ENCODE peak calls at places on chromosomes 6 and 20, in six cellular contexts. One of them, this sample, is unnamed.

GRCh38 chr6:159093608-159094443 is 49.0 kb upstream of the TAGAP start:
- DNase-seq in A549: no peak
- DNase-seq in left ventricle myocardium inferior: no peak
- DNase-seq in right atrium auricular region: no peak
- DNase-seq in CD8-positive, alpha-beta T cell: no peak
- DNase-seq in fibroblast of lung: no peak
- DNase-seq in this sample: no peak

GRCh38 chr6:144460224-144461095 is 175.3 kb downstream of the UTRN start:
- DNase-seq in CD8-positive, alpha-beta T cell: no peak
- DNase-seq in right atrium auricular region: no peak
- DNase-seq in left ventricle myocardium inferior: no peak
- DNase-seq in A549: no peak
- DNase-seq in fibroblast of lung: no peak
- DNase-seq in this sample: no peak

GRCh38 chr6:167826230-167827061 is at the start of gene AFDN:
- DNase-seq in A549: peak
- DNase-seq in left ventricle myocardium inferior: peak
- DNase-seq in fibroblast of lung: peak
- DNase-seq in CD8-positive, alpha-beta T cell: peak
- DNase-seq in right atrium auricular region: peak
- DNase-seq in this sample: no peak

GRCh38 chr6:89411269-89412070 is 603 bp downstream of the RRAGD start:
- DNase-seq in left ventricle myocardium inferior: peak
- DNase-seq in CD8-positive, alpha-beta T cell: peak
- DNase-seq in fibroblast of lung: no peak
- DNase-seq in A549: no peak
- DNase-seq in right atrium auricular region: no peak
- DNase-seq in this sample: no peak

GRCh38 chr6:118918326-118918725 is 16.6 kb downstream of the MCM9 start:
- DNase-seq in CD8-positive, alpha-beta T cell: no peak
- DNase-seq in A549: no peak
- DNase-seq in fibroblast of lung: peak
- DNase-seq in right atrium auricular region: no peak
- DNase-seq in left ventricle myocardium inferior: no peak
- DNase-seq in this sample: no peak

GRCh38 chr6:148934534-148934933 is 187.7 kb downstream of the UST start:
- DNase-seq in CD8-positive, alpha-beta T cell: no peak
- DNase-seq in left ventricle myocardium inferior: peak
- DNase-seq in fibroblast of lung: peak
- DNase-seq in A549: no peak
- DNase-seq in right atrium auricular region: peak
- DNase-seq in this sample: no peak

GRCh38 chr6:43689421-43689820 is 1.8 kb upstream of the MRPS18A start:
- DNase-seq in CD8-positive, alpha-beta T cell: no peak
- DNase-seq in fibroblast of lung: no peak
- DNase-seq in right atrium auricular region: no peak
- DNase-seq in left ventricle myocardium inferior: no peak
- DNase-seq in A549: no peak
- DNase-seq in this sample: no peak

GRCh38 chr6:3566812-3567211 is 110.0 kb upstream of the SLC22A23 start:
- DNase-seq in A549: no peak
- DNase-seq in left ventricle myocardium inferior: no peak
- DNase-seq in fibroblast of lung: peak
- DNase-seq in CD8-positive, alpha-beta T cell: no peak
- DNase-seq in right atrium auricular region: no peak
- DNase-seq in this sample: no peak

GRCh38 chr6:135581211-135581610 is 83.7 kb upstream of the AHI1 start:
- DNase-seq in fibroblast of lung: no peak
- DNase-seq in right atrium auricular region: no peak
- DNase-seq in CD8-positive, alpha-beta T cell: no peak
- DNase-seq in A549: no peak
- DNase-seq in left ventricle myocardium inferior: no peak
- DNase-seq in this sample: no peak

GRCh38 chr6:56652994-56653393 is 10.3 kb upstream of the DST start:
- DNase-seq in CD8-positive, alpha-beta T cell: no peak
- DNase-seq in A549: peak
- DNase-seq in left ventricle myocardium inferior: no peak
- DNase-seq in fibroblast of lung: peak
- DNase-seq in right atrium auricular region: no peak
- DNase-seq in this sample: no peak

GRCh38 chr6:40485795-40486194 is 101.4 kb downstream of the LRFN2 start:
- DNase-seq in CD8-positive, alpha-beta T cell: no peak
- DNase-seq in A549: no peak
- DNase-seq in right atrium auricular region: no peak
- DNase-seq in left ventricle myocardium inferior: no peak
- DNase-seq in fibroblast of lung: no peak
- DNase-seq in this sample: no peak

GRCh38 chr6:170446841-170447560 is 106.1 kb downstream of the PSMB1 start:
- DNase-seq in A549: no peak
- DNase-seq in CD8-positive, alpha-beta T cell: no peak
- DNase-seq in right atrium auricular region: no peak
- DNase-seq in fibroblast of lung: no peak
- DNase-seq in left ventricle myocardium inferior: no peak
- DNase-seq in this sample: no peak

GRCh38 chr6:32973934-32974333 is 5.5 kb downstream of the BRD2 start:
- DNase-seq in fibroblast of lung: peak
- DNase-seq in left ventricle myocardium inferior: no peak
- DNase-seq in A549: peak
- DNase-seq in CD8-positive, alpha-beta T cell: peak
- DNase-seq in right atrium auricular region: no peak
- DNase-seq in this sample: no peak

GRCh38 chr6:36727491-36728021 is 29.9 kb downstream of the RAB44 start:
- DNase-seq in CD8-positive, alpha-beta T cell: no peak
- DNase-seq in left ventricle myocardium inferior: no peak
- DNase-seq in right atrium auricular region: no peak
- DNase-seq in A549: no peak
- DNase-seq in fibroblast of lung: no peak
- DNase-seq in this sample: no peak

GRCh38 chr20:63315982-63316491 is 23.1 kb downstream of the COL20A1 start:
- DNase-seq in CD8-positive, alpha-beta T cell: no peak
- DNase-seq in left ventricle myocardium inferior: no peak
- DNase-seq in A549: no peak
- DNase-seq in fibroblast of lung: no peak
- DNase-seq in right atrium auricular region: no peak
- DNase-seq in this sample: no peak

GRCh38 chr6:18219611-18220010 is 44.7 kb downstream of the DEK start:
- DNase-seq in right atrium auricular region: no peak
- DNase-seq in A549: no peak
- DNase-seq in fibroblast of lung: no peak
- DNase-seq in CD8-positive, alpha-beta T cell: no peak
- DNase-seq in left ventricle myocardium inferior: no peak
- DNase-seq in this sample: no peak

GRCh38 chr6:13545885-13546284 is 28.5 kb upstream of the SIRT5 start:
- DNase-seq in CD8-positive, alpha-beta T cell: no peak
- DNase-seq in right atrium auricular region: no peak
- DNase-seq in left ventricle myocardium inferior: no peak
- DNase-seq in A549: no peak
- DNase-seq in fibroblast of lung: no peak
- DNase-seq in this sample: no peak

GRCh38 chr20:951384-952169 is 35.4 kb upstream of the ANGPT4 start:
- DNase-seq in right atrium auricular region: no peak
- DNase-seq in CD8-positive, alpha-beta T cell: no peak
- DNase-seq in fibroblast of lung: no peak
- DNase-seq in left ventricle myocardium inferior: no peak
- DNase-seq in A549: peak
- DNase-seq in this sample: no peak

GRCh38 chr6:111997078-111997862 is 56.6 kb upstream of the CCN6 start:
- DNase-seq in right atrium auricular region: peak
- DNase-seq in left ventricle myocardium inferior: peak
- DNase-seq in A549: peak
- DNase-seq in fibroblast of lung: peak
- DNase-seq in CD8-positive, alpha-beta T cell: peak
- DNase-seq in this sample: peak

GRCh38 chr6:6025736-6026135 is 19.0 kb upstream of the NRN1 start:
- DNase-seq in CD8-positive, alpha-beta T cell: no peak
- DNase-seq in left ventricle myocardium inferior: no peak
- DNase-seq in fibroblast of lung: no peak
- DNase-seq in right atrium auricular region: no peak
- DNase-seq in A549: no peak
- DNase-seq in this sample: no peak

GRCh38 chr6:112956696-112957525 is 609.8 kb downstream of the RFPL4B start:
- DNase-seq in left ventricle myocardium inferior: no peak
- DNase-seq in fibroblast of lung: peak
- DNase-seq in A549: no peak
- DNase-seq in right atrium auricular region: no peak
- DNase-seq in CD8-positive, alpha-beta T cell: no peak
- DNase-seq in this sample: no peak

GRCh38 chr6:27662770-27663169 is 189.9 kb upstream of the ZNF184 start:
- DNase-seq in right atrium auricular region: no peak
- DNase-seq in A549: peak
- DNase-seq in fibroblast of lung: no peak
- DNase-seq in CD8-positive, alpha-beta T cell: no peak
- DNase-seq in left ventricle myocardium inferior: no peak
- DNase-seq in this sample: no peak

DNA sequence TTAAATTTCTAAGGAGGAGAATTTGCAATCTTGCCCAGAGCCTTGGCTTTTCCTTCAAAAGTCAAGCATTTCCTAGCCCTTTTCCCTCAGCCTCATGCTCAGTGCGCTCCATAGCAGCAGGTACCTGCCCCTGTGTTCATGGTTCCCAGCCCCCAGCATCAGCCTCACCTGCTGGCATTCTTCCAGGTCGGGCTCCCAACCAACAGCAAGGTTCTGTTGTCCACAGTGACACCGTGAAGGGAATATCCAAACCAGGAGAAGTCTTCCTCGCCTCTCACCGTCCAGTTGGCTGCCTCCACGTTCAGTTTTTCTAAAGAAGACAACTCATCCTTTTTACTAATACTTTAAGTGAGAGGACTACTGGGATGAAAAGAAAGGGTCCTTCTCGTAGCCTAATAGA is 42.7 kb downstream of the GPLD1 start:
- DNase-seq in right atrium auricular region: no peak
- DNase-seq in left ventricle myocardium inferior: no peak
- DNase-seq in A549: no peak
- DNase-seq in fibroblast of lung: no peak
- DNase-seq in CD8-positive, alpha-beta T cell: no peak
- DNase-seq in this sample: no peak
- H3K4me3 ChIP-seq in right atrium auricular region: no peak
- H3K4me3 ChIP-seq in left ventricle myocardium inferior: no peak
- H3K4me3 ChIP-seq in A549: no peak
- H3K4me3 ChIP-seq in fibroblast of lung: no peak
- H3K4me3 ChIP-seq in CD8-positive, alpha-beta T cell: no peak
- H3K4me3 ChIP-seq in this sample: no peak

GRCh38 chr20:39069976-39070375 is 107.8 kb downstream of the DHX35 start:
- DNase-seq in A549: no peak
- DNase-seq in CD8-positive, alpha-beta T cell: no peak
- DNase-seq in left ventricle myocardium inferior: no peak
- DNase-seq in right atrium auricular region: no peak
- DNase-seq in fibroblast of lung: no peak
- DNase-seq in this sample: no peak

GRCh38 chr20:39070484-39071231 is 108.5 kb downstream of the DHX35 start:
- DNase-seq in left ventricle myocardium inferior: no peak
- DNase-seq in right atrium auricular region: no peak
- DNase-seq in fibroblast of lung: peak
- DNase-seq in A549: no peak
- DNase-seq in CD8-positive, alpha-beta T cell: no peak
- DNase-seq in this sample: no peak

GRCh38 chr20:39072132-39072531 is 110.0 kb downstream of the DHX35 start:
- DNase-seq in A549: no peak
- DNase-seq in right atrium auricular region: no peak
- DNase-seq in left ventricle myocardium inferior: no peak
- DNase-seq in fibroblast of lung: no peak
- DNase-seq in CD8-positive, alpha-beta T cell: no peak
- DNase-seq in this sample: no peak

GRCh38 chr20:39067526-39068216 is 105.5 kb downstream of the DHX35 start:
- DNase-seq in left ventricle myocardium inferior: no peak
- DNase-seq in CD8-positive, alpha-beta T cell: no peak
- DNase-seq in fibroblast of lung: peak
- DNase-seq in A549: no peak
- DNase-seq in right atrium auricular region: no peak
- DNase-seq in this sample: no peak

DNA sequence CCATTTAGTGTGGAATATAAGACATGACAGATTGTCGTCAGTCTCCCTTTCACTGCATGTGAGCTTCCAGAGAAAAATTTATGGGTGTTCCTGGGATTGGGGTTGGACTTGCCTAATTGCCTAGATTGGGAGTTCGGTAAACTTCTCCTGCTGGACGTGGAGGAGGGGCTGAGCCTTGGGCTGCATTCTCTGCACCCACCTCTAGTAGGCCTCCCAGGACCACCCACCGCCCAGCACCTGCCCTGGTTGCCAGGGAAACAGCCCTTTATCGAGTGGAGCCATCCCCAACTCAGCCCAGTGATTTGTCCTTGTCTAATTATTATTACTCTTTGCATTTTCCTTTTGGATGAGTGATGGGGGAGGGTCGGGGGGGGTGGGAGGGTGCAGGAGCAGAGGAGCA is 104.3 kb downstream of the DHX35 start:
- DNase-seq in fibroblast of lung: no peak
- DNase-seq in right atrium auricular region: no peak
- DNase-seq in A549: no peak
- DNase-seq in CD8-positive, alpha-beta T cell: no peak
- DNase-seq in left ventricle myocardium inferior: no peak
- DNase-seq in this sample: no peak
- TF ChIP-seq CTCF in fibroblast of lung: no peak
- TF ChIP-seq CTCF in right atrium auricular region: no peak
- TF ChIP-seq CTCF in A549: no peak
- TF ChIP-seq CTCF in CD8-positive, alpha-beta T cell: no peak
- TF ChIP-seq CTCF in left ventricle myocardium inferior: no peak
- TF ChIP-seq CTCF in this sample: no peak

GRCh38 chr6:317452-318144 is 25.3 kb downstream of the DUSP22 start:
- DNase-seq in right atrium auricular region: no peak
- DNase-seq in A549: no peak
- DNase-seq in CD8-positive, alpha-beta T cell: peak
- DNase-seq in left ventricle myocardium inferior: no peak
- DNase-seq in fibroblast of lung: no peak
- DNase-seq in this sample: no peak
- H3K4me3 ChIP-seq in right atrium auricular region: no peak
- H3K4me3 ChIP-seq in A549: no peak
- H3K4me3 ChIP-seq in CD8-positive, alpha-beta T cell: no peak
- H3K4me3 ChIP-seq in left ventricle myocardium inferior: no peak
- H3K4me3 ChIP-seq in fibroblast of lung: no peak
- H3K4me3 ChIP-seq in this sample: no peak

GRCh38 chr6:11093591-11094410 is at the start of gene SMIM13:
- DNase-seq in right atrium auricular region: peak
- DNase-seq in CD8-positive, alpha-beta T cell: peak
- DNase-seq in A549: peak
- DNase-seq in left ventricle myocardium inferior: peak
- DNase-seq in fibroblast of lung: peak
- DNase-seq in this sample: peak
- TF ChIP-seq CTCF in right atrium auricular region: peak
- TF ChIP-seq CTCF in CD8-positive, alpha-beta T cell: peak
- TF ChIP-seq CTCF in A549: peak
- TF ChIP-seq CTCF in left ventricle myocardium inferior: peak
- TF ChIP-seq CTCF in fibroblast of lung: peak
- TF ChIP-seq CTCF in this sample: peak